ENCODE peak calls at places on chromosomes 3 and 15, in five cellular contexts. B, O, I, S and P are unnamed samples.
A peak's percentile ranks its signal among the peaks of the same experiment; 100 is the strongest.

GRCh38 chr3:54564374-54564925 is 363.4 kb downstream of the LRTM1 start:
- DNase-seq in B (no peak), O (no peak), I (peak; percentile 15), S (no peak), P (no peak)

GRCh38 chr15:67521770-67522568 is 1.0 kb downstream of the C15orf61 start:
- DNase-seq in B (peak; percentile 20), O (no peak), I (no peak), S (no peak), P (peak; percentile 33)

GRCh38 chr3:17158941-17159682 is 274.4 kb downstream of the PLCL2 start:
- DNase-seq in B (peak; percentile 28), O (no peak), I (no peak), S (no peak), P (no peak)

GRCh38 chr3:38738630-38739395 is 77.2 kb downstream of the SCN10A start:
- DNase-seq in B (peak; percentile 71), O (peak; percentile 47), I (no peak), S (peak; percentile 27), P (peak; percentile 23)

GRCh38 chr15:52213206-52213605 is 22.0 kb upstream of the GNB5 start:
- DNase-seq in B (no peak), O (no peak), I (no peak), S (no peak), P (no peak)

GRCh38 chr3:16359331-16359730 is 94.3 kb downstream of the OXNAD1 start:
- DNase-seq in B (no peak), O (no peak), I (no peak), S (no peak), P (no peak)

GRCh38 chr3:179066058-179066457 is 5.6 kb downstream of the ZMAT3 start:
- DNase-seq in B (no peak), O (no peak), I (no peak), S (no peak), P (no peak)

GRCh38 chr3:535566-536416 is 339.2 kb downstream of the CHL1 start:
- DNase-seq in B (no peak), O (no peak), I (peak; percentile 2), S (no peak), P (peak; percentile 19)

GRCh38 chr3:191158800-191159199 is 40.2 kb upstream of the OSTN start:
- DNase-seq in B (no peak), O (no peak), I (no peak), S (no peak), P (no peak)

DNA sequence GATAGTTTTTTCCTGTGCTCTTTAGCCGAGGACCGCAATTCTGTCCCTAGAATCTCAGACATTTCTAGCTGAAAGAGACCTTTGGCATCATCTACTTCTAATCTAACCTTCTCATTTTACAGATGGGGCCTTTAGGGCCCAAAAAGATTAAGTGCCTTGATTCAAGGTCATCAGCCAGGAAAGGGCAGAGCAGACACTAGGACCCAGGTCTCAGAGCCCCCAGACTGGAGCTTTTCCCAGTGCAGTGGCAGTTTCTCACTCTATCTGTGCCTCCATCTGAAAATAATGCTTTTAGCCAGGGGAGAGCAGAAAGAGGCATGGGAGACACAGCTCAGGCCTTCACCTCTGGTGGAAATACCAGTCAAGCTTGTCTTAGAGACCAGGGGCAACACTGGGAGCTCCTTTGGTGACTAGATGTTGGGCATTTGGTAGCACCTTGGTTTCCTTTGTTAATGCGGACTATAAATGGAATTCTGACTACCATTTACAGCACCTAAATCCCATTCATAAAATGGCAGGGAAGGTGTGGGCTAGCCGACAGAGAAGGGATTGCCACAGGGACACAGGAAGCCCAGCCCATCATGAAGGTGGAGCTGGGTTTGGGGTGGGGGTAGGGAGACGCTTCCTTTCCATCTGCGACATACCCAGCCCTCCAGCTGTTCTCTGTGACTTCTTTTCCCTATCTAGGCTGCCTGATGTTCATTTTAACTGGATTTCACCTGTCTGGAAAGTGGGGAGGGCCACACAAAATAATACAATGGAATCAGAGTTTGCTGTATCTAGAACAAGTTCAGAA is 20.8 kb downstream of the ABHD2 start:
- DNase-seq in B (no peak), O (no peak), I (no peak), S (no peak), P (no peak)
- H3K27ac ChIP-seq in B (no peak overlapping the region), O (no peak overlapping the region), I (no peak overlapping the region), S (peak overlapping the region; percentile 19), P (no peak overlapping the region)

DNA sequence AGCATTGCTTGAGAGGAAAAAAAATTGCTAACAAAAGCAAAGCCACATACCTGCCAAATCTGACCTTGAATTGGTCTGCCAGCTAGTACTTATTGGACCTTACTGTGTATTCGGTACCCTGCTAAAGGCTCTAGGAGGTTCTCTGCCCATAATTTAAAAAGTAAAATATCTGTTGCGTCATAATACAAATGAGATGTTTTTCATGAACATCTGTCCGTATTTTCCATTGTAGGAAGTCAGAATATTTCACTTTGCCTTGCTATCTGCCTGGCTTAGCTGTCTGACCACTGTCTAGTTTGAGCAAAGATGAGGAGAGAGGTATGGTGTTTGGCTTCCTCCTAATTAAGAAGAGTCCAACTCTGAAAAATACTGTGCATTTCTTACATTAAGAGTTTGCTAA is 10.8 kb upstream of the C3orf20 start:
- DNase-seq in B (no peak), O (no peak), I (no peak), S (no peak), P (no peak)
- H3K36me3 ChIP-seq in B (peaks cover 71% of the 10 kb centered on the region), O (peaks cover 73% of the 10 kb centered on the region), I (peaks cover 49% of the 10 kb centered on the region), S (peaks cover 33% of the 10 kb centered on the region), P (peaks cover 97% of the 10 kb centered on the region)

DNA sequence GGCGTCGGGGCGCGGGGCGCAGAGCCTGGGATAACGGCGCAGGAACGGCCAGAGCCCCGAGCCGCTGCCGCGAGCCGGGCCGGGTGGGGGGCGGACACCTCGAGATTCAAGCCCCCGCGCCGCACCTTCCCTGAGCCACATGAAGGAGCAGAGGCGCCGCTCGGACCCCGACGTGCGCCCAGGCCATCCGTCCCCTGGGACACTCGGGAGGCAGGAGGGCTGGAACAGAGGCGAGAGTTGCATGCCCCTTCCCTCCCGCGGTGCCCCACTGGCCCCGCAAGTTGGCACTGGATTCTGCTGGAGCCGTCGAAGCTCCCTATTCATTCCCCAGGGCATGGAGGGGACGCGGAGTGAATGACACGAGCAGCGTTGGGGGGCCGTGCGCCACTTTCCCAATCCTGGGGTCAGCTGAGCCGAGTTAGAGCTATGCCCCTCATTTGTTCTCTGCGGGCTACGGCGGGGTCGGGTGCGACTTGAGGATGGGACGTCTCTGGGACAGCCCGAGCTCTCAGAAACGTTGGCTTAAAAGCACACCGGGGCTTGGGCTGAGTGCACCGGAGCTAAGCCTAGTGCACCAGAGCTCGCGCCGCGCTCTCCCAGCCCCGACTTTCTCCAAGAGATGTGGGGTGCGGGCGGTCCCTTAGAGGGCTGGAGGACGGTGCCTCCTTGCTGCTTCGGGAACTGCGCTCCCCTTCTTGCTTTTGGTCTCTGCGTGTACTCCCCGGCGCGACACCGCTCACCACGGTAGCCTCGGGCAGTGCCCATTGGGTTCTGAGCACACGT is 589 bp downstream of the SLC6A1 start:
- DNase-seq in B (no peak), O (no peak), I (no peak), S (no peak), P (no peak)
- TF ChIP-seq EZH2 in B (peak; percentile 77), O (no peak), I (peak; percentile 100), S (no peak), P (peak; percentile 96)

GRCh38 chr3:192836469-192836820 is 81.2 kb downstream of the MB21D2 start:
- DNase-seq in B (no peak), O (no peak), I (no peak), S (no peak), P (no peak)
- H3K27ac ChIP-seq in B (no peak overlapping the region), O (no peak overlapping the region), I (no peak overlapping the region), S (no peak overlapping the region), P (peak overlapping the region; percentile 46)

GRCh38 chr3:49399467-49399866 is 12.3 kb downstream of the RHOA start:
- DNase-seq in B (no peak), O (no peak), I (no peak), S (no peak), P (no peak)
- H3K36me3 ChIP-seq in B (peaks cover 35% of the 10 kb centered on the region), O (peaks cover 18% of the 10 kb centered on the region), I (peaks cover 5% of the 10 kb centered on the region), S (peaks cover 3% of the 10 kb centered on the region), P (peaks cover 4% of the 10 kb centered on the region)

GRCh38 chr15:89358755-89359439 is 24.3 kb upstream of the POLG start:
- DNase-seq in B (peak; percentile 83), O (peak; percentile 59), I (no peak), S (peak; percentile 41), P (peak; percentile 80)
- TF ChIP-seq EZH2 in B (no peak), O (no peak), I (no peak), S (no peak), P (no peak)

GRCh38 chr15:57235865-57236264 is 140.4 kb upstream of the CGNL1 start:
- DNase-seq in B (no peak), O (no peak), I (no peak), S (no peak), P (peak; percentile 86)
- H3K27ac ChIP-seq in B (no peak overlapping the region), O (no peak overlapping the region), I (no peak overlapping the region), S (no peak overlapping the region), P (peak overlapping the region; percentile 55)